ENCODE peak calls at places on chromosomes 6 and 20, in eight cellular contexts. Q, T, Z, H, G, R, V and S are unnamed samples.

GRCh38 chr6:87837876-87838275 is 135.8 kb upstream of the AKIRIN2 start:
- DNase-seq in Q (no peak), T (no peak), Z (no peak), H (no peak), G (no peak), R (no peak), V (no peak), S (no peak)

GRCh38 chr6:9252784-9253183 is 817.4 kb upstream of the SLC35B3 start:
- DNase-seq in Q (no peak), T (no peak), Z (peak; percentile 37), H (no peak), G (no peak), R (peak; percentile 27), V (no peak), S (no peak)

GRCh38 chr20:3766832-3767433 is 620 bp downstream of the ADISSP start:
- DNase-seq in Q (no peak), T (no peak), Z (no peak), H (no peak), G (no peak), R (no peak), V (no peak), S (no peak)

GRCh38 chr20:49694450-49695071 is 19.1 kb downstream of the B4GALT5 start:
- DNase-seq in Q (no peak), T (no peak), Z (no peak), H (no peak), G (no peak), R (no peak), V (no peak), S (no peak)

GRCh38 chr6:21046276-21046675 is 512.0 kb downstream of the CDKAL1 start:
- DNase-seq in Q (no peak), T (no peak), Z (no peak), H (no peak), G (no peak), R (no peak), V (no peak), S (no peak)

GRCh38 chr20:3239026-3239866 is at the start of gene SLC4A11:
- DNase-seq in Q (no peak), T (no peak), Z (peak; percentile 66), H (peak; percentile 47), G (no peak), R (peak; percentile 87), V (peak; percentile 56), S (no peak)

GRCh38 chr6:165579151-165579550 is 83.9 kb downstream of the PDE10A start:
- DNase-seq in Q (no peak), T (no peak), Z (no peak), H (no peak), G (no peak), R (no peak), V (no peak), S (no peak)

GRCh38 chr6:38771111-38771694 is 56.1 kb downstream of the DNAH8 start:
- DNase-seq in Q (no peak), T (no peak), Z (no peak), H (no peak), G (no peak), R (no peak), V (peak; percentile 14), S (no peak)

GRCh38 chr6:34791164-34791841 is 580 bp upstream of the BLTP3A start:
- DNase-seq in Q (no peak), T (no peak), Z (peak; percentile 60), H (peak; percentile 47), G (no peak), R (peak; percentile 66), V (peak; percentile 30), S (no peak)

GRCh38 chr6:138242987-138243592 is 24.8 kb upstream of the PBOV1 start:
- DNase-seq in Q (no peak), T (no peak), Z (no peak), H (peak; percentile 27), G (no peak), R (no peak), V (no peak), S (no peak)

GRCh38 chr6:50541941-50542340 is 171.4 kb upstream of the TFAP2D start:
- DNase-seq in Q (no peak), T (no peak), Z (no peak), H (no peak), G (no peak), R (no peak), V (no peak), S (no peak)

GRCh38 chr6:136334853-136335252 is 45.2 kb upstream of the BCLAF1 start:
- DNase-seq in Q (no peak), T (no peak), Z (peak; percentile 23), H (no peak), G (no peak), R (peak; percentile 73), V (no peak), S (no peak)

GRCh38 chr6:108176281-108177089 is 10.7 kb downstream of the NR2E1 start:
- DNase-seq in Q (no peak), T (no peak), Z (no peak), H (no peak), G (no peak), R (no peak), V (no peak), S (no peak)

GRCh38 chr6:108171918-108172516 is 6.2 kb downstream of the NR2E1 start:
- DNase-seq in Q (no peak), T (no peak), Z (no peak), H (no peak), G (no peak), R (no peak), V (no peak), S (no peak)

GRCh38 chr6:108174371-108175175 is 8.8 kb downstream of the NR2E1 start:
- DNase-seq in Q (no peak), T (no peak), Z (no peak), H (no peak), G (no peak), R (peak; percentile 85), V (peak; percentile 26), S (no peak)

GRCh38 chr6:108175176-108175591 is 9.4 kb downstream of the NR2E1 start:
- DNase-seq in Q (no peak), T (no peak), Z (no peak), H (no peak), G (no peak), R (no peak), V (no peak), S (no peak)

DNA sequence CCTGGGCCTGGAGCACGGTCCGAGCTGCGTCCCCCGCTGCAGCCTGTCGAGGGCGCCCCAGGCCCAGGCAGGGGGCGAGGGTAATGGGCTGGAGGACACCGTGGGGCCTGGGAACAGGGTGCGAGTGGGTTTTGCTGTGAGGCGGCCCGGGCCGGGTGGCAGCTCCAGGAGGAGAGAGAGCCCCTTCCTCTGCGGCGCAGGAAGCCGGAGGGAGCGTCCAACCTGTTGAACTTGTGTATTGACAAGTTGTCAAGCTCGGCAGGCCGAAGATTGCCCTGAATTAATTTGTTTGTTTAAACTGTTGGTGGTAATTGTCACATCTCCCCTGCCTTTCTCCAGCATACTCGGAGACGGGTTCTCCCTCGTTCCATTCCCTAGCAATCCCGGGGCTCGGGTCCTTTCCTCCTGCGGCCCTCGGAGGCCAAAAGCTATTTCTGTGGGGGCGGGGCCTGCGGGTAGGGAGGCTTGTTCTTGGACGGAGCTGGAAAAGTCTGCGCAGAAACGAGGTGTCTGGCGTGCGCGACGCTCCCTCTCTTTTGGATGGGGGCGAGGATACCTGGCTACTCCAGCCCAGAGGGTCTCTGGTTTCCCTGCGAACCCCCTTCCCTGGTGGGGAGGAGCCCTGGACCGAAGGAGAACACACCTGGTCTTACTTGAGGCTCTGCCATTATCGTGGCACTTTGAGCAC is 9.9 kb downstream of the NR2E1 start:
- DNase-seq in Q (no peak), T (no peak), Z (no peak), H (peak; percentile 32), G (no peak), R (peak; percentile 61), V (no peak), S (no peak)
- TF ChIP-seq CTCF in Q (no peak), T (no peak), Z (peak; percentile 21), H (peak; percentile 32), G (no peak), R (peak; percentile 65), V (no peak), S (no peak)

DNA sequence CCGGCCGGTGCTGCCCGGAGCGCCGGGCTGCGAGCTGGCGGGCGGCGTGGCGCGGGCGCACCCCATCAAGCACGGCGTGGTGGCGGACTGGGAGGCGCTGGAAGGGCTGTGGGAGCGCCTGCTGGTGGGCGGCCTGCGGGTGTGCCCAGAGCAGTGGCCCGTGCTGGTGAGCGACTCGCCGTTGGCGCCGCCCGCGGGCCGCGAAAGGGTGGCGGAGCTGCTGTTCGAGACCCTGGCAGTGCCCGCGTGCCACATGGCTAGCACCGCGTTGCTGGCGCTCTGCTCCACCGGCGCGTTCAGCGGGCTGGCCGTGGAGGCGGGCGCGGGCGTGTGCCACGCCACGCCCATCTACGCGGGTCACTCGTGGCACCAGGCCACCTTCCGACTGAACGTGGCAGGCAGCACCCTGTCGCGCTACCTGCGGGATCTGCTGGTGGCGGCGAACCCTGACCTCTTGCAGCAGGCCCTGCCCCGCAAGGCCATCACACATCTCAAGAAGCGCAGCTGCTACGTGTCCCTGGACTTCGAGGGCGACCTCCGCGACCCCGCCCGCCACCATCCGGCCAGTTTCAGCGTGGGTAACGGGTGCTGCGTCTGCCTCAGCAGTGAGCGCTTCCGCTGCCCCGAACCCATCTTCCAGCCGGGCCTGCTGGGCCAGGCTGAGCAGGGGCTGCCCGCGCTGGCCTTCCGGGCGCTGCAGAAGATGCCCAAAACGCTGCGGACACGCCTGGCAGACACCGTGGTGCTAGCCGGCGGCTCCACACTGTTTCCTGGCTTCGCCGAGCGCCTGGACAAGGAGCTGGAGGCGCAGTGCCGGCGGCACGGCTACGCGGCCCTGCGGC is 723 bp downstream of the ACTL10 start:
- DNase-seq in Q (no peak), T (no peak), Z (no peak), H (peak; percentile 74), G (no peak), R (peak; percentile 89), V (peak; percentile 79), S (no peak)
- TF ChIP-seq CTCF in Q (peak; percentile 86), T (no peak), Z (peak; percentile 96), H (no peak), G (no peak), R (no peak), V (no peak), S (no peak)

DNA sequence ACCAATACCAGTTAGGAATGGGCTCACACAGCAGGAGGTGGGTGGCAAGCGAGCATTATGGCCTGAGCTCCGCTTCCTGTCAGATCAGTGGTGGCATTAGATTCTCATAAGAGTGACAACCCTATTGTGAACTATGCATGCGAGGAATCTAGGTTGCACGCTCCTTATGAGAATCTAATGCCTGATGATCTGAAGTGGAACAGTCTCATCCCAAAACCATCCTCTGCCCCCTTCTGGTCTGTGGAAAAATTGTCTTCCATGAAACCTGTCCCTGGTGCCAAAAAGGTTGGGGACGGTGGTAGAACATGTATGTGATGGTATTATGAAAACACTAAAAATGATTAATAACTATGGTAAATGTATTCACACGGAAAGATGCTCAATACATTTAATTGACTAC is 99.7 kb upstream of the HIVEP1 start:
- DNase-seq in Q (no peak), T (no peak), Z (no peak), H (no peak), G (no peak), R (no peak), V (peak; percentile 32), S (no peak)
- TF ChIP-seq CTCF in Q (no peak), T (no peak), Z (no peak), H (no peak), G (no peak), R (peak; percentile 41), V (peak; percentile 22), S (no peak)

DNA sequence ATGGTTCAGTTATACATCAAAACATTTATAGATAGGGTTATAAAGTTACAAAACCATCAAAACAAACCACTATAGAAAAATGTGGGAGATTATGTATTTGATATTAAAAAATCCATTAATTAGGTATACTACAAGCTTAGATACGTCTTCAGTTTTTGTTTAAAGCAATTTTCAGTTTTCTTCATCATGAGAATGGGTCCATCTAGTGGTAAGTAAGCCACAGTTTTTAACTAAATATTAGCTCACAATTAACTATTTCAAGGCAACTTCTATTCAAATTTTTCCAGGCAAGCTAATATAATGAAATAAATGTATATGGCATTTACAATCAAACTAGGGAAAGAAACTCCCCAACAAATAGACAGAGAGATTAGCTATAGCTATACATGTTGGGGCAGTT is 44.4 kb downstream of the RNGTT start:
- DNase-seq in Q (no peak), T (no peak), Z (no peak), H (no peak), G (no peak), R (no peak), V (peak; percentile 18), S (no peak)
- TF ChIP-seq CTCF in Q (peak; percentile 25), T (peak; percentile 33), Z (peak; percentile 21), H (no peak), G (peak; percentile 13), R (peak; percentile 52), V (peak; percentile 32), S (no peak)